ENCODE peak calls at places on chromosomes 11 and 22, in ten cellular contexts. One of them, this sample, is unnamed.

GRCh38 chr11:44575288-44575672 is 9.8 kb downstream of the CD82 start:
- DNase-seq in HepG2: no peak
- DNase-seq in HCT116: no peak
- DNase-seq in stomach: no peak
- DNase-seq in sigmoid colon: no peak
- DNase-seq in spleen: peak; percentile 51
- DNase-seq in K562: no peak
- DNase-seq in endothelial cell of umbilical vein: no peak
- DNase-seq in H1: no peak
- DNase-seq in suprapubic skin: no peak
- DNase-seq in this sample: no peak

GRCh38 chr22:48941903-48942625 is 885.6 kb downstream of the BRD1 start:
- DNase-seq in K562: no peak
- DNase-seq in HepG2: no peak
- DNase-seq in endothelial cell of umbilical vein: no peak
- DNase-seq in sigmoid colon: peak; percentile 21
- DNase-seq in stomach: peak; percentile 18
- DNase-seq in spleen: peak; percentile 23
- DNase-seq in HCT116: no peak
- DNase-seq in H1: no peak
- DNase-seq in suprapubic skin: no peak
- DNase-seq in this sample: no peak

GRCh38 chr22:49199224-49199623 is 628.4 kb downstream of the BRD1 start:
- DNase-seq in sigmoid colon: peak; percentile 20
- DNase-seq in H1: no peak
- DNase-seq in stomach: no peak
- DNase-seq in spleen: peak; percentile 30
- DNase-seq in suprapubic skin: peak; percentile 59
- DNase-seq in HepG2: no peak
- DNase-seq in HCT116: no peak
- DNase-seq in K562: no peak
- DNase-seq in endothelial cell of umbilical vein: no peak
- DNase-seq in this sample: no peak

GRCh38 chr22:50317674-50318073 is 9.1 kb downstream of the DENND6B start:
- DNase-seq in H1: no peak
- DNase-seq in endothelial cell of umbilical vein: no peak
- DNase-seq in K562: no peak
- DNase-seq in suprapubic skin: no peak
- DNase-seq in stomach: no peak
- DNase-seq in HepG2: no peak
- DNase-seq in HCT116: no peak
- DNase-seq in spleen: no peak
- DNase-seq in sigmoid colon: no peak
- DNase-seq in this sample: no peak

GRCh38 chr11:65432686-65433582 is 10.3 kb downstream of the NEAT1 start:
- DNase-seq in stomach: no peak
- DNase-seq in endothelial cell of umbilical vein: peak; percentile 50
- DNase-seq in K562: no peak
- DNase-seq in suprapubic skin: no peak
- DNase-seq in spleen: no peak
- DNase-seq in HepG2: no peak
- DNase-seq in H1: no peak
- DNase-seq in sigmoid colon: no peak
- DNase-seq in HCT116: no peak
- DNase-seq in this sample: no peak

GRCh38 chr11:73271936-73272679 is at the start of gene P2RY6:
- DNase-seq in HepG2: peak; percentile 75
- DNase-seq in stomach: peak; percentile 27
- DNase-seq in H1: no peak
- DNase-seq in endothelial cell of umbilical vein: no peak
- DNase-seq in K562: peak; percentile 33
- DNase-seq in spleen: no peak
- DNase-seq in HCT116: no peak
- DNase-seq in suprapubic skin: peak; percentile 75
- DNase-seq in sigmoid colon: peak; percentile 70
- DNase-seq in this sample: no peak

GRCh38 chr22:46377566-46378498 is 42.3 kb downstream of the TRMU start:
- DNase-seq in HepG2: peak; percentile 96
- DNase-seq in sigmoid colon: no peak
- DNase-seq in endothelial cell of umbilical vein: no peak
- DNase-seq in K562: no peak
- DNase-seq in H1: peak; percentile 27
- DNase-seq in spleen: no peak
- DNase-seq in stomach: peak; percentile 91
- DNase-seq in HCT116: peak; percentile 66
- DNase-seq in suprapubic skin: no peak
- DNase-seq in this sample: peak; percentile 76

GRCh38 chr22:40401532-40401931 is 31.1 kb downstream of the SGSM3 start:
- DNase-seq in HCT116: no peak
- DNase-seq in HepG2: no peak
- DNase-seq in K562: no peak
- DNase-seq in spleen: peak; percentile 79
- DNase-seq in sigmoid colon: no peak
- DNase-seq in endothelial cell of umbilical vein: no peak
- DNase-seq in suprapubic skin: no peak
- DNase-seq in H1: no peak
- DNase-seq in stomach: no peak
- DNase-seq in this sample: no peak

GRCh38 chr11:19577849-19578619 is 134.6 kb upstream of the NAV2 start:
- DNase-seq in H1: no peak
- DNase-seq in sigmoid colon: peak; percentile 96
- DNase-seq in spleen: no peak
- DNase-seq in endothelial cell of umbilical vein: peak; percentile 86
- DNase-seq in stomach: no peak
- DNase-seq in HepG2: no peak
- DNase-seq in HCT116: no peak
- DNase-seq in K562: no peak
- DNase-seq in suprapubic skin: no peak
- DNase-seq in this sample: no peak

GRCh38 chr11:27705873-27706820 is 5.9 kb upstream of the BDNF start:
- DNase-seq in sigmoid colon: no peak
- DNase-seq in HCT116: no peak
- DNase-seq in K562: peak; percentile 62
- DNase-seq in suprapubic skin: peak; percentile 50
- DNase-seq in H1: no peak
- DNase-seq in spleen: no peak
- DNase-seq in stomach: no peak
- DNase-seq in HepG2: peak; percentile 20
- DNase-seq in endothelial cell of umbilical vein: peak; percentile 6
- DNase-seq in this sample: no peak

DNA sequence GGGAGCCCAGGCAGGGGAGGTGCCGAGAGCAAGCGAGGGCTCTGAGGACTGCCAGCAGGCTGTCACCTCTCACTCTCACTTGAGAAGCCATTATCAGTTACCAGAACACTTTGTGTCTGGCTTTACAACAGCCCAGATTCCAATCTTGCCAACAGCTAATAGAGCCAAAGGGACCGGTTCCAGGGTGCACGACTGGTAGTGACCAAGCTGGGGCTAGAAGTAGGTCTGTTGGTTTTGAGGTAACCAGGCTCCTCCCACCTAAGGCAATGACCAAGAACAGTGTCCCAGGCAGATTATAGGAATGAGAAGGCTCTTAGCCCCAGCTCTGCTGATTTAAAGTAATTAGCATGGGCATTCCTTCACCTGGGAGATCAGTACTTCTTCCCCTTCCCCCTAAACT is 7.2 kb upstream of the IL10RA start:
- DNase-seq in suprapubic skin: no peak
- DNase-seq in spleen: peak; percentile 34
- DNase-seq in HCT116: no peak
- DNase-seq in endothelial cell of umbilical vein: no peak
- DNase-seq in H1: no peak
- DNase-seq in HepG2: no peak
- DNase-seq in K562: no peak
- DNase-seq in sigmoid colon: no peak
- DNase-seq in stomach: no peak
- DNase-seq in this sample: no peak
- H3K4me1 ChIP-seq in suprapubic skin: peaks cover 6% of the 10 kb centered on the region
- H3K4me1 ChIP-seq in spleen: peaks cover 62% of the 10 kb centered on the region
- H3K4me1 ChIP-seq in HCT116: no peaks in the 10 kb centered on the region
- H3K4me1 ChIP-seq in endothelial cell of umbilical vein: no peaks in the 10 kb centered on the region
- H3K4me1 ChIP-seq in H1: no peaks in the 10 kb centered on the region
- H3K4me1 ChIP-seq in HepG2: no peaks in the 10 kb centered on the region
- H3K4me1 ChIP-seq in K562: peaks cover 15% of the 10 kb centered on the region
- H3K4me1 ChIP-seq in sigmoid colon: no peaks in the 10 kb centered on the region
- H3K4me1 ChIP-seq in stomach: no peaks in the 10 kb centered on the region
- H3K4me1 ChIP-seq in this sample: no peaks in the 10 kb centered on the region

DNA sequence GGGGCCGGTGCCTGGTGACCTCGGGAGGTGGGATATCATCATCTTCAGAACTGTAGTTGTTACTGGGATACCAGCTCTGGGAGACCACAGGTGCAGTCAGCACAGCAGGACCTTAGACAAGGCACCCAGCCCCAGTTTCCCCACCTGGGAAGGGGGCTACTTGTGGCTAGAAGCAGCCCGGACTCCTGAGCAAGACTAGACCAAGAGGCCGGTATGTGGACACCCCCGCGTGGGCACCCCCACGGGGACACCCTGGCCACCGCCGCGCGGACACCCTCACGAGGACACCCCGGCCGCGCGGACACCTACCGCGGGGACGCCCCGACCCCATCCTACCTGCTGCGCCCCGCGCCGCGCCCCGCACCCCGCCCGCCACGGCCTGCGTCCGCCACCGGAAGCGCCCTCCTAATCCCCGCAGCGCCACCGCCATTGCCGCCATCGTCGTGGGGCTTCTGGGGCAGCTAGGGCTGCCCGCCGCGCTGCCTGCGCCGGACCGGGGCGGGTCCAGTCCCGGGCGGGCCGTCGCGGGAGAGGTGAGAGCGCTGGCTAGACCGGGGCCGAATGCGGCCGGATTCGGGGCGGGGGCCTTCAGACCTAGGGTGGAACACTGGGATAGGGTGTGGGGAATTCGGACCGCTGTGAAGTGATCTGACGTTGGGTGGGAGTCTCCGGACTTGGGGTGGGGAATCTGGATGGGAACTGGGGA is at the start of the genes COMT and TXNRD2:
- DNase-seq in K562: peak; percentile 100
- DNase-seq in suprapubic skin: no peak
- DNase-seq in endothelial cell of umbilical vein: peak; percentile 57
- DNase-seq in H1: no peak
- DNase-seq in stomach: peak; percentile 81
- DNase-seq in HepG2: no peak
- DNase-seq in spleen: peak; percentile 95
- DNase-seq in sigmoid colon: peak; percentile 82
- DNase-seq in HCT116: no peak
- DNase-seq in this sample: peak; percentile 71
- TF ChIP-seq POLR2AphosphoS5 in K562: no peak
- TF ChIP-seq POLR2AphosphoS5 in suprapubic skin: peak; percentile 63
- TF ChIP-seq POLR2AphosphoS5 in endothelial cell of umbilical vein: peak; percentile 88
- TF ChIP-seq POLR2AphosphoS5 in H1: no peak
- TF ChIP-seq POLR2AphosphoS5 in stomach: peak; percentile 69
- TF ChIP-seq POLR2AphosphoS5 in HepG2: peak; percentile 66
- TF ChIP-seq POLR2AphosphoS5 in spleen: peak; percentile 84
- TF ChIP-seq POLR2AphosphoS5 in sigmoid colon: peak; percentile 85
- TF ChIP-seq POLR2AphosphoS5 in HCT116: peak; percentile 83
- TF ChIP-seq POLR2AphosphoS5 in this sample: peak; percentile 47

DNA sequence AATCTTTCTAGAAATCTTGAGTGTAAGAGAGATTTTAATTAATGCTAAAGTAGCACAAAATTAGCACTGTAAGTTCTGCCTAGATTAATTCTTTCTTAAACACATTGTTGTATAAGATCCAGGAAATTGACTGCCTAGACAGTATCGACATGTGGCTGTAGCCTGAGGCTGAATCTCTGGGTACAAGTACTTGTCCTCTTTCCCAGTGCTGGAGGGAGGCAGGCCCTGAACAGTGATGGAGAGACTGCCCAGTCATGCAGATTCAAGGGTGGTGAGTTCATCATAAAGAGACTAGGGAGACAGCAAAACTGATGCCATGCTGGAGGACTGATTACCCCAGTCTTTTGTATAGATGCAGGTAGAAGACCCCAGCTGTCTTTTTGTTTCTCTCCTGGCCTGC is 167.6 kb upstream of the POU2AF2 start:
- DNase-seq in H1: no peak
- DNase-seq in HCT116: no peak
- DNase-seq in suprapubic skin: no peak
- DNase-seq in K562: no peak
- DNase-seq in endothelial cell of umbilical vein: no peak
- DNase-seq in stomach: no peak
- DNase-seq in sigmoid colon: no peak
- DNase-seq in HepG2: no peak
- DNase-seq in spleen: no peak
- DNase-seq in this sample: no peak
- TF ChIP-seq POLR2A in H1: no peak
- TF ChIP-seq POLR2A in HCT116: no peak
- TF ChIP-seq POLR2A in suprapubic skin: no peak
- TF ChIP-seq POLR2A in K562: no peak
- TF ChIP-seq POLR2A in endothelial cell of umbilical vein: no peak
- TF ChIP-seq POLR2A in stomach: no peak
- TF ChIP-seq POLR2A in sigmoid colon: no peak
- TF ChIP-seq POLR2A in HepG2: no peak
- TF ChIP-seq POLR2A in spleen: no peak
- TF ChIP-seq POLR2A in this sample: no peak

GRCh38 chr22:36350751-36351594 is 36.8 kb downstream of the MYH9 start:
- DNase-seq in HepG2: peak; percentile 91
- DNase-seq in endothelial cell of umbilical vein: peak; percentile 56
- DNase-seq in H1: no peak
- DNase-seq in suprapubic skin: no peak
- DNase-seq in spleen: no peak
- DNase-seq in K562: no peak
- DNase-seq in stomach: no peak
- DNase-seq in HCT116: no peak
- DNase-seq in sigmoid colon: no peak
- DNase-seq in this sample: peak; percentile 79

GRCh38 chr22:36348760-36349159 is 39.0 kb downstream of the MYH9 start:
- DNase-seq in HCT116: no peak
- DNase-seq in K562: no peak
- DNase-seq in suprapubic skin: no peak
- DNase-seq in HepG2: no peak
- DNase-seq in H1: no peak
- DNase-seq in spleen: no peak
- DNase-seq in stomach: no peak
- DNase-seq in endothelial cell of umbilical vein: no peak
- DNase-seq in sigmoid colon: no peak
- DNase-seq in this sample: no peak

GRCh38 chr22:36347094-36347493 is 40.7 kb downstream of the MYH9 start:
- DNase-seq in suprapubic skin: no peak
- DNase-seq in HCT116: no peak
- DNase-seq in K562: no peak
- DNase-seq in spleen: no peak
- DNase-seq in endothelial cell of umbilical vein: no peak
- DNase-seq in stomach: peak; percentile 66
- DNase-seq in H1: no peak
- DNase-seq in sigmoid colon: no peak
- DNase-seq in HepG2: no peak
- DNase-seq in this sample: no peak

GRCh38 chr22:36351921-36352774 is 35.6 kb downstream of the MYH9 start:
- DNase-seq in K562: no peak
- DNase-seq in HepG2: peak; percentile 91
- DNase-seq in endothelial cell of umbilical vein: no peak
- DNase-seq in sigmoid colon: no peak
- DNase-seq in H1: no peak
- DNase-seq in HCT116: no peak
- DNase-seq in suprapubic skin: no peak
- DNase-seq in stomach: peak; percentile 61
- DNase-seq in spleen: no peak
- DNase-seq in this sample: peak; percentile 76

GRCh38 chr22:36349726-36350125 is 38.0 kb downstream of the MYH9 start:
- DNase-seq in HepG2: no peak
- DNase-seq in spleen: no peak
- DNase-seq in K562: no peak
- DNase-seq in H1: no peak
- DNase-seq in endothelial cell of umbilical vein: peak; percentile 77
- DNase-seq in sigmoid colon: no peak
- DNase-seq in suprapubic skin: no peak
- DNase-seq in HCT116: no peak
- DNase-seq in stomach: no peak
- DNase-seq in this sample: no peak
- H3K4me1 ChIP-seq in HepG2: peaks cover 93% of the 10 kb centered on the region
- H3K4me1 ChIP-seq in spleen: peaks cover 99% of the 10 kb centered on the region
- H3K4me1 ChIP-seq in K562: peaks cover 15% of the 10 kb centered on the region
- H3K4me1 ChIP-seq in H1: peaks cover 18% of the 10 kb centered on the region
- H3K4me1 ChIP-seq in endothelial cell of umbilical vein: peaks cover 80% of the 10 kb centered on the region
- H3K4me1 ChIP-seq in sigmoid colon: no peaks in the 10 kb centered on the region
- H3K4me1 ChIP-seq in suprapubic skin: peaks cover 79% of the 10 kb centered on the region
- H3K4me1 ChIP-seq in HCT116: peaks cover 52% of the 10 kb centered on the region
- H3K4me1 ChIP-seq in stomach: peaks cover 63% of the 10 kb centered on the region
- H3K4me1 ChIP-seq in this sample: peaks cover 51% of the 10 kb centered on the region

This sample was measured in breast epithelium.